ENCODE peak calls at places on chromosomes 3 and 15, in nine cellular contexts. E, T, G, N, J, S, X, Y and Q are unnamed samples.
A peak's percentile ranks its signal among the peaks of the same experiment; 100 is the strongest.

GRCh38 chr3:63585927-63586326 is 66.5 kb upstream of the SNTN start:
- DNase-seq in X (no peak), N (no peak), Y (no peak), G (no peak), E (no peak), T (no peak), S (no peak), J (no peak), Q (no peak)

GRCh38 chr3:66107855-66108254 is 69.1 kb upstream of the MAGI1 start:
- DNase-seq in G (no peak), Y (no peak), X (peak; percentile 94), J (no peak), N (no peak), S (no peak), E (no peak), T (peak; percentile 69), Q (no peak)

GRCh38 chr3:195008816-195009215 is 262.1 kb downstream of the XXYLT1 start:
- DNase-seq in N (peak; percentile 5), X (no peak), Y (no peak), J (no peak), E (no peak), S (no peak), G (no peak), T (no peak), Q (no peak)

GRCh38 chr15:52136471-52136993 is 24.0 kb upstream of the BCL2L10 start:
- DNase-seq in S (no peak), T (no peak), Y (no peak), G (no peak), N (peak; percentile 40), J (no peak), X (peak; percentile 47), E (no peak), Q (no peak)

GRCh38 chr3:157913751-157914150 is 192.5 kb downstream of the SHOX2 start:
- DNase-seq in E (no peak), X (peak; percentile 48), G (no peak), Y (no peak), N (no peak), T (no peak), J (no peak), S (no peak), Q (no peak)

GRCh38 chr3:179421500-179421899 is 29.8 kb downstream of the GNB4 start:
- DNase-seq in N (no peak), S (no peak), Y (no peak), X (peak; percentile 77), G (peak; percentile 17), E (peak; percentile 25), T (no peak), J (no peak), Q (no peak)

GRCh38 chr3:47455806-47456452 is 19.8 kb downstream of the SCAP start:
- DNase-seq in E (no peak), T (no peak), N (no peak), X (peak; percentile 44), J (no peak), G (no peak), Y (no peak), S (no peak), Q (no peak)

GRCh38 chr3:122572940-122573412 is 4.5 kb upstream of the PARP15 start:
- DNase-seq in X (peak; percentile 63), Y (no peak), N (peak; percentile 65), E (peak; percentile 79), G (no peak), S (no peak), J (no peak), T (peak; percentile 3), Q (no peak)

GRCh38 chr3:64031540-64032533 is 8.5 kb upstream of the PSMD6 start:
- DNase-seq in X (no peak), E (no peak), T (peak; percentile 31), S (no peak), G (no peak), N (no peak), J (no peak), Y (no peak), Q (no peak)

GRCh38 chr3:150237490-150237889 is 170.6 kb upstream of the TSC22D2 start:
- DNase-seq in Y (no peak), G (no peak), S (no peak), T (peak; percentile 81), J (no peak), X (peak; percentile 48), N (no peak), E (no peak), Q (no peak)

GRCh38 chr15:34436956-34437442 is 609 bp downstream of the GOLGA8A start:
- DNase-seq in T (peak; percentile 24), X (peak; percentile 31), G (peak; percentile 36), J (peak; percentile 86), N (peak; percentile 50), E (peak; percentile 60), Y (peak; percentile 62), S (no peak), Q (no peak)

DNA sequence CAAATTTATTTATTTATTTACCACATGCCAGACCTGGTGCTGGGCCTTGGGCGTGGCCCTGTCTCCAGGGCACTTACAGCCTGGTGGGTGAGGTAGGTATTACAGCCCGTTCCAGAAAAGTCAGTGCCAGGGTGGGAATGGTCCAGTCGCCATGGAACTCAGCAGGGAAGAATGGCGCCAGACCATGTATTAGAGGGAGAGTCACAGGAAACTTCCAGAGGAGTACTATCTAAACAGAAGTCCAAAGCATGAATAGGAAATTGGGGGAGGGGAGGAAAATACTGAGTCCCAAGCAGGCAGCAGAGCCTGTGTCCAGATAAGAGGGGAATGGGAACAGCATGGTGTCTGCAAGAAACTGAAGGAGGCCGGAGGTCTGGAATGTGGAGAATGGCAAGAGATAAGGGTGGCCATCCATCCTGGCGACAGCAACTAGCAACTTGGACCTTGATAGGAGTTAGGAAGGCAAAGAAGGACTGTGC is 27.0 kb downstream of the SH3BP5 start:
- DNase-seq in S (no peak), Y (no peak), X (peak; percentile 76), T (peak; percentile 77), G (peak; percentile 35), J (no peak), E (no peak), N (peak; percentile 45), Q (no peak)
- TF ChIP-seq CTCF in S (peak; percentile 23), Y (no peak), X (peak; percentile 55), T (peak; percentile 23), G (peak; percentile 45), J (peak; percentile 15), E (peak; percentile 30), N (no peak), Q (no peak)

GRCh38 chr3:197750396-197750831 is 731 bp downstream of the FYTTD1 start:
- DNase-seq in S (no peak), G (peak; percentile 51), X (peak; percentile 73), J (peak; percentile 94), T (peak; percentile 55), Y (peak; percentile 61), N (peak; percentile 91), E (peak; percentile 88), Q (peak; percentile 40)
- TF ChIP-seq CTCF in S (no peak), G (no peak), X (peak; percentile 19), J (no peak), T (no peak), Y (peak; percentile 14), N (no peak), E (no peak), Q (no peak)

GRCh38 chr3:154953538-154953937 is 126.6 kb upstream of the MME start:
- DNase-seq in N (no peak), G (no peak), T (no peak), J (no peak), X (no peak), E (no peak), Y (no peak), S (no peak), Q (no peak)

GRCh38 chr3:154952538-154952937 is 127.6 kb upstream of the MME start:
- DNase-seq in S (no peak), G (no peak), N (no peak), T (no peak), Y (no peak), J (no peak), X (no peak), E (no peak), Q (no peak)

GRCh38 chr3:154955907-154956533 is 124.1 kb upstream of the MME start:
- DNase-seq in E (no peak), X (no peak), N (no peak), T (no peak), J (no peak), G (no peak), Y (no peak), S (no peak), Q (no peak)

GRCh38 chr3:154956815-154957214 is 123.3 kb upstream of the MME start:
- DNase-seq in G (no peak), S (peak; percentile 21), X (no peak), J (no peak), N (no peak), E (no peak), Y (no peak), T (no peak), Q (no peak)

DNA sequence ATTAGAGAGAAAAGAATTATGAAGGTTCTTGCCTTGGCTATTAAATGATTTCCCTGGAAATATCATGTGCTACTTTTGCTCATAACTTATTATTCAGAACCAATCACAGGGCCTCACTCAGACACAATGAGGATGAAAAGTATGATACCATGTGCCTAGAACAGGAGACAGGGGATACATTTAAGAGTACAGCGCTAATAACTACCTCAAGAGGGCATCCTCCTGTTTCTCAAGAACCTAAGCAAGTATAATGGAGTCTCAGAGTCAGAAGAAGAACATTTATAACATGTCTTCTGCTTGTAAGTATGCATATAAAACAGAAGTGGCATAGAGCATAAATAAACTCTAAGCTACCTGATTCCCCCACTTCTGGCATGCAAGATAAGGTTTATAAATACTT is 125.4 kb upstream of the MME start:
- DNase-seq in X (peak; percentile 88), T (no peak), N (no peak), Y (no peak), E (peak; percentile 12), S (peak; percentile 26), G (no peak), J (no peak), Q (no peak)
- TF ChIP-seq CTCF in X (peak; percentile 58), T (peak; percentile 17), N (peak; percentile 56), Y (no peak), E (peak; percentile 9), S (peak; percentile 51), G (peak; percentile 26), J (peak; percentile 11), Q (no peak)

DNA sequence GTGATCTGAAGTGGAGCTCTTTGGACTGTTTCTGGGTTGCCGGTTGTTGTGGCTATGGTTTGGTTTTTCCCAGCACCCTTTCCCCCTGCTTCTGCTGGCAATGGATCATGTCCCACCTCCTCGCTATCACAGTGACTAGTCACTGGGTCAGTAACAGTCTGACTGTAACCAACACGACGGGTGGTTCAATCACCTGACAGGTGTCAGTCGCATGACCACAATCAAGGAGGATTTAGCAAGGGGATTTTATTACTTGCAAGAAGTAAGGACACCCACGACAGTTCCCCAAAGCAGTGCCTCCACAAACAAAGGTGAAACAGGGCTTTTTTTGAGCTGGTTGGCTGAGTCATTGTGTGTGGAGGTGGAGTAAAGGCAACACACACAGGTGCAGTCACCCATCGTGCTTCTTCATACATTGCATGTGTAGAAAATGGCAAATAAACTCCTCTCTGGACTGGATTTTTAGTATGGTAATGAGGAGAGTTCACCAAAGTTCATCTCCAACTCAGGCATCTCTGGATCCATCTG is 58.8 kb upstream of the FAM3D start:
- DNase-seq in S (no peak), X (no peak), N (no peak), J (no peak), Y (no peak), T (no peak), G (no peak), E (peak; percentile 8), Q (no peak)
- TF ChIP-seq CTCF in S (no peak), X (no peak), N (no peak), J (no peak), Y (no peak), T (no peak), G (no peak), E (no peak), Q (no peak)